ENCODE peak calls at places on chromosomes 6 and 20, in four cellular contexts. One of them, this sample, is unnamed.
A peak's percentile ranks its signal among the peaks of the same experiment; 100 is the strongest.

GRCh38 chr6:163745566-163746400 is 331.3 kb downstream of the QKI start:
- DNase-seq in uterus: no peak
- DNase-seq in esophagus squamous epithelium: no peak
- DNase-seq in heart left ventricle: peak; percentile 89
- DNase-seq in this sample: no peak

GRCh38 chr6:71248306-71248705 is 40.3 kb upstream of the OGFRL1 start:
- DNase-seq in uterus: no peak
- DNase-seq in esophagus squamous epithelium: no peak
- DNase-seq in heart left ventricle: no peak
- DNase-seq in this sample: no peak

GRCh38 chr6:85672623-85673022 is 29.9 kb upstream of the SYNCRIP start:
- DNase-seq in uterus: no peak
- DNase-seq in esophagus squamous epithelium: no peak
- DNase-seq in heart left ventricle: no peak
- DNase-seq in this sample: no peak

GRCh38 chr20:5171074-5171789 is 44.4 kb downstream of the CDS2 start:
- DNase-seq in uterus: peak; percentile 38
- DNase-seq in esophagus squamous epithelium: no peak
- DNase-seq in heart left ventricle: peak; percentile 84
- DNase-seq in this sample: no peak

GRCh38 chr6:117548797-117549301 is 53.5 kb downstream of the GOPC start:
- DNase-seq in uterus: no peak
- DNase-seq in esophagus squamous epithelium: no peak
- DNase-seq in heart left ventricle: no peak
- DNase-seq in this sample: no peak

GRCh38 chr6:105892577-105893262 is 193.4 kb upstream of the PRDM1 start:
- DNase-seq in uterus: no peak
- DNase-seq in esophagus squamous epithelium: no peak
- DNase-seq in heart left ventricle: no peak
- DNase-seq in this sample: peak; percentile 58

GRCh38 chr6:158517581-158517980 is 42.3 kb upstream of the TMEM181 start:
- DNase-seq in uterus: no peak
- DNase-seq in esophagus squamous epithelium: no peak
- DNase-seq in heart left ventricle: no peak
- DNase-seq in this sample: no peak

GRCh38 chr6:149049230-149049629 is 268.3 kb upstream of the TAB2 start:
- DNase-seq in uterus: no peak
- DNase-seq in esophagus squamous epithelium: no peak
- DNase-seq in heart left ventricle: no peak
- DNase-seq in this sample: no peak

GRCh38 chr6:105560611-105561066 is 157.8 kb upstream of the PREP start:
- DNase-seq in uterus: no peak
- DNase-seq in esophagus squamous epithelium: no peak
- DNase-seq in heart left ventricle: no peak
- DNase-seq in this sample: no peak

GRCh38 chr6:13710552-13711383 is 867 bp downstream of the RANBP9 start:
- DNase-seq in uterus: peak; percentile 43
- DNase-seq in esophagus squamous epithelium: no peak
- DNase-seq in heart left ventricle: peak; percentile 42
- DNase-seq in this sample: peak; percentile 66

GRCh38 chr6:30272032-30272431 is 54.7 kb upstream of the TRIM39 start:
- DNase-seq in uterus: no peak
- DNase-seq in esophagus squamous epithelium: no peak
- DNase-seq in heart left ventricle: no peak
- DNase-seq in this sample: no peak

GRCh38 chr20:25011831-25012241 is 19.3 kb upstream of the APMAP start:
- DNase-seq in uterus: no peak
- DNase-seq in esophagus squamous epithelium: no peak
- DNase-seq in heart left ventricle: no peak
- DNase-seq in this sample: peak; percentile 1

GRCh38 chr6:142361765-142362540 is 60.1 kb downstream of the ADGRG6 start:
- DNase-seq in uterus: no peak
- DNase-seq in esophagus squamous epithelium: no peak
- DNase-seq in heart left ventricle: no peak
- DNase-seq in this sample: no peak

GRCh38 chr6:73309534-73309783 is 44.6 kb downstream of the DPPA5 start:
- DNase-seq in uterus: no peak
- DNase-seq in esophagus squamous epithelium: no peak
- DNase-seq in heart left ventricle: no peak
- DNase-seq in this sample: no peak

GRCh38 chr6:119735500-119735899 is 385.9 kb upstream of the MAN1A1 start:
- DNase-seq in uterus: no peak
- DNase-seq in esophagus squamous epithelium: no peak
- DNase-seq in heart left ventricle: no peak
- DNase-seq in this sample: no peak

GRCh38 chr6:52384145-52384766 is 22.3 kb downstream of the PAQR8 start:
- DNase-seq in uterus: no peak
- DNase-seq in esophagus squamous epithelium: no peak
- DNase-seq in heart left ventricle: no peak
- DNase-seq in this sample: peak; percentile 43

GRCh38 chr6:168101201-168102092 is 22.4 kb upstream of the FRMD1 start:
- DNase-seq in uterus: no peak
- DNase-seq in esophagus squamous epithelium: no peak
- DNase-seq in heart left ventricle: no peak
- DNase-seq in this sample: no peak

GRCh38 chr6:12785301-12785700 is 68.7 kb downstream of the PHACTR1 start:
- DNase-seq in uterus: no peak
- DNase-seq in esophagus squamous epithelium: no peak
- DNase-seq in heart left ventricle: no peak
- DNase-seq in this sample: no peak

GRCh38 chr6:106084106-106084963 is 1.8 kb upstream of the PRDM1 start:
- DNase-seq in uterus: no peak
- DNase-seq in esophagus squamous epithelium: no peak
- DNase-seq in heart left ventricle: no peak
- DNase-seq in this sample: peak; percentile 52

GRCh38 chr6:22194188-22194921 is 102.5 kb downstream of the PRL start:
- DNase-seq in uterus: no peak
- DNase-seq in esophagus squamous epithelium: no peak
- DNase-seq in heart left ventricle: no peak
- DNase-seq in this sample: no peak

GRCh38 chr6:166998256-166999144 is 697 bp upstream of the CEP43 start:
- DNase-seq in uterus: peak; percentile 21
- DNase-seq in esophagus squamous epithelium: no peak
- DNase-seq in heart left ventricle: peak; percentile 33
- DNase-seq in this sample: peak; percentile 22

GRCh38 chr6:40378071-40378724 is 209.0 kb downstream of the LRFN2 start:
- DNase-seq in uterus: no peak
- DNase-seq in esophagus squamous epithelium: no peak
- DNase-seq in heart left ventricle: no peak
- DNase-seq in this sample: no peak

GRCh38 chr6:13281630-13282156 is 46.6 kb downstream of the TBC1D7 start:
- DNase-seq in uterus: no peak
- DNase-seq in esophagus squamous epithelium: no peak
- DNase-seq in heart left ventricle: no peak
- DNase-seq in this sample: no peak

GRCh38 chr6:25709761-25710160 is 44.8 kb upstream of the SLC17A4 start:
- DNase-seq in uterus: no peak
- DNase-seq in esophagus squamous epithelium: no peak
- DNase-seq in heart left ventricle: no peak
- DNase-seq in this sample: no peak

GRCh38 chr6:45665859-45666258 is 288.1 kb upstream of the SUPT3H start:
- DNase-seq in uterus: no peak
- DNase-seq in esophagus squamous epithelium: no peak
- DNase-seq in heart left ventricle: no peak
- DNase-seq in this sample: no peak

GRCh38 chr6:166008441-166009369 is 158.9 kb downstream of the TBXT start:
- DNase-seq in uterus: peak; percentile 42
- DNase-seq in esophagus squamous epithelium: no peak
- DNase-seq in heart left ventricle: peak; percentile 28
- DNase-seq in this sample: no peak

GRCh38 chr20:42915081-42915480 is 274.6 kb downstream of the PTPRT start:
- DNase-seq in uterus: no peak
- DNase-seq in esophagus squamous epithelium: no peak
- DNase-seq in heart left ventricle: no peak
- DNase-seq in this sample: no peak

GRCh38 chr6:170130201-170130621 is 160.7 kb downstream of the DLL1 start:
- DNase-seq in uterus: peak; percentile 14
- DNase-seq in esophagus squamous epithelium: no peak
- DNase-seq in heart left ventricle: peak; percentile 56
- DNase-seq in this sample: no peak

GRCh38 chr6:158205220-158205944 is 37.2 kb downstream of the GTF2H5 start:
- DNase-seq in uterus: no peak
- DNase-seq in esophagus squamous epithelium: no peak
- DNase-seq in heart left ventricle: no peak
- DNase-seq in this sample: no peak

GRCh38 chr6:117829594-117830319 is 77.3 kb upstream of the SLC35F1 start:
- DNase-seq in uterus: no peak
- DNase-seq in esophagus squamous epithelium: no peak
- DNase-seq in heart left ventricle: no peak
- DNase-seq in this sample: no peak

GRCh38 chr20:46823271-46823747 is 71.3 kb upstream of the EYA2 start:
- DNase-seq in uterus: peak; percentile 57
- DNase-seq in esophagus squamous epithelium: no peak
- DNase-seq in heart left ventricle: no peak
- DNase-seq in this sample: peak; percentile 75

GRCh38 chr6:167934426-167934864 is 63.0 kb upstream of the KIF25 start:
- DNase-seq in uterus: no peak
- DNase-seq in esophagus squamous epithelium: no peak
- DNase-seq in heart left ventricle: no peak
- DNase-seq in this sample: peak; percentile 31

GRCh38 chr6:11580686-11581085 is 43.1 kb downstream of the TMEM170B start:
- DNase-seq in uterus: no peak
- DNase-seq in esophagus squamous epithelium: no peak
- DNase-seq in heart left ventricle: no peak
- DNase-seq in this sample: no peak
- TF ChIP-seq POLR2A in uterus: no peak
- TF ChIP-seq POLR2A in esophagus squamous epithelium: no peak
- TF ChIP-seq POLR2A in heart left ventricle: no peak
- TF ChIP-seq POLR2A in this sample: no peak

DNA sequence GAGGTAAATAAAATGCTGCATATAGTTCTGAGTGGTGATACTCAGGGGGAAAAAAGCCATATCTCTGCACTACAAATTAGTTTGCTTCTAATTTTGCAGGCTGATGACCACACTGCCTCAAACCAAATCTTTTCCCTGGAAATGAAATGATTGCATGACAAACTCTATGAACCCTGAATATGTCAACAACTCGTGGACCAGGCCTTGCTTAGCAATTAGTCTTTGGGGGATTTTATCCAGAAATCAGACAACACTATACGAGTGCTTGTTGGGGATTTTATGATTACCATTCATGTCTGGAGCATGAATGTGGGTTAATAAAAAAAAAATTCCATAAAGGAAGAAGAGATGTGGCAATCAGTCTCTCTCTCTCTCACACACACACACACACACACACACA is 42.0 kb downstream of the SOBP start:
- DNase-seq in uterus: no peak
- DNase-seq in esophagus squamous epithelium: no peak
- DNase-seq in heart left ventricle: no peak
- DNase-seq in this sample: no peak
- H3K4me1 ChIP-seq in uterus: no peaks in the 10 kb centered on the region
- H3K4me1 ChIP-seq in esophagus squamous epithelium: no peaks in the 10 kb centered on the region
- H3K4me1 ChIP-seq in heart left ventricle: peaks cover 4% of the 10 kb centered on the region
- H3K4me1 ChIP-seq in this sample: no peaks in the 10 kb centered on the region

DNA sequence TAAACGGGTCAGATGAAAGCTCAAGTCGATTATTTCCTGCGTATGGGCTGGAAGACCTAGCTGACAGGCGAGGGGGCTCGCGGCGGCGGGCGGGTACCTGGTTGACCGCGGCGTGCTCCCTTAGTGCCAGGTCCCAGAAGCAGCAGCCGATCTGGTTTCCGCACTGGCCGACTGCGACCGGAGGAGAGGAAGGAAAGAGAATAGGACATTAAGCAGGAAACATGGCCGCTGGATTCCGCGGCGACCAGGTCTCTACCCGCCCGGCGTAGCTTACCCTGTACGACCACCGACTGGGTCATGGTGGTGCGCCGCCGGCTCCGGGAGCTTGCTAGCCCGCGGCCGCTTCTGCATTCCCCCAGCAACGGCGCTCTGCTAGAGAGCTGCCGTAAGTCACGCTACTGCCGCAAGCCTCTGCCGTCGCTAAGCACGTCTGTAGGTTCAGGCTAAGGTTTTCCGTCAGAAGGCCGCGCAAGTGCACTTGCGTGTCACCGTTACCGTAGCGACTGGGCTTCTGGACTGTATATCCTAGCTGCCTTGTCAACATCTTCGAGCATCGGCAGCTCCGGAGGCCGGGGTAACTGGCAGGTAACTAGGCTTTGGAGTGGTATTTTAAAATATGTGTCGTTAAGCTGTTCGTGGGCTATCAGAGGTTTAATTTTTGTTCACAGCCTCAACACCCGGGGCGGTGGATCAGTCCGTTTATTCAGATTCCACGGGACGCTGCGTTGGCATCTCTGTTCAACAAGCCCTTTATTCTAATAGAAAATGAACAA is at the start of the genes FAM229B and TUBE1:
- DNase-seq in uterus: peak; percentile 90
- DNase-seq in esophagus squamous epithelium: peak; percentile 74
- DNase-seq in heart left ventricle: peak; percentile 97
- DNase-seq in this sample: peak; percentile 93
- TF ChIP-seq POLR2A in uterus: peak; percentile 89
- TF ChIP-seq POLR2A in esophagus squamous epithelium: no peak
- TF ChIP-seq POLR2A in heart left ventricle: peak; percentile 91
- TF ChIP-seq POLR2A in this sample: peak; percentile 75

DNA sequence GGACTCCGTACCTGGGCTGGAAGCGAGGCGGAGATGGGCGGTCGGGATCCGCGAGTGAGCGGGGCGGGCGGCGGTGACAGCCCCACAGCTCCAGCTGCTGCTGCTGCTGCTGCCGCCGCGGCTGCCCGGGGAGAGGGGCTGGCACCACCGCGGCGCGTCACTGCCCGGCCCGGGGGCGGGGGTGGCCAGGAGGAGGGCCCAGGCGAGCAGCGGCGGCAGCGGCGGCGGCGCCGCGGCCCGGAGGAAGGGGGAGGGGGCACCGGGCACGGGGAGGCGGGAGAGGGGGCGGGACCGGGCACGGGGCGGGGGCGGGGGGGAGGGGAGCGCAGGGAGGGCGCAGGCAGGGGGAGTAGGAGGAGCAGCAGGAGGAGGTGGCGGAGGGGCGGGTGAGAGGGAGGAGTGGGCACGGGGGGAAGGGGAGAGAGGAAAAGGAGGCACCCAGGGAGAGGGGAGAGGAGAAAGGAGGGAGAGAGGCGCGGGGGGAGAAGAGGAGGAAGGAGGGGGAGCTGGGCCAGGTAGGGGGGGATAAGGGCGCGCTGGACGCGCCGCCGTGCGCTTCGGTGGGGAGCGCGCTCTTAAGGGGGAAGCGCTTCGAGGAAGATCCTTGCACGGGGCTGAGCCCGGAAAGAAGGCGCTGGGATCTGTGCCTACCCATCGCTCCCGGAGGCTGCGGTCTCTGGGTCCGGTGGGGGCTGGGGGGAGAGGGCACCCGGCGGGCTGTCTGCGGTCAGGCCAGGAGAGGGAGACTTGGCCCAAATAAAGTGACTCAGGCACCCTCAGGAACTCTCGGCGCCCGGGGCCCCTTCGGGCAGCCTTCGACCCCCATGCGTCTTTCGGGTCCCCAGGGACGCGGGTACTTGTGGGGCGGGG is 101.5 kb downstream of the NOL4L start:
- DNase-seq in uterus: peak; percentile 66
- DNase-seq in esophagus squamous epithelium: no peak
- DNase-seq in heart left ventricle: peak; percentile 71
- DNase-seq in this sample: peak; percentile 87
- H3K4me1 ChIP-seq in uterus: no peaks in the 10 kb centered on the region
- H3K4me1 ChIP-seq in esophagus squamous epithelium: peaks cover 33% of the 10 kb centered on the region
- H3K4me1 ChIP-seq in heart left ventricle: peaks cover 10% of the 10 kb centered on the region
- H3K4me1 ChIP-seq in this sample: peaks cover 52% of the 10 kb centered on the region

This sample was measured in transverse colon.